ENCODE peak calls at places on chromosomes 5 and 9, in four cellular contexts. One of them, this sample, is unnamed.

GRCh38 chr9:97518909-97519307 is 17.4 kb downstream of the TMOD1 start:
- DNase-seq in kidney epithelial cell: peak; percentile 74
- DNase-seq in astrocyte of the spinal cord: peak; percentile 84
- DNase-seq in choroid plexus epithelial cell: no peak
- DNase-seq in this sample: peak; percentile 4

GRCh38 chr9:114335745-114336144 is 6.1 kb downstream of the ORM2 start:
- DNase-seq in kidney epithelial cell: no peak
- DNase-seq in astrocyte of the spinal cord: no peak
- DNase-seq in choroid plexus epithelial cell: no peak
- DNase-seq in this sample: no peak

GRCh38 chr9:24801344-24801743 is 255.6 kb upstream of the IZUMO3 start:
- DNase-seq in kidney epithelial cell: no peak
- DNase-seq in astrocyte of the spinal cord: no peak
- DNase-seq in choroid plexus epithelial cell: no peak
- DNase-seq in this sample: no peak

GRCh38 chr9:29211681-29212589 is 1638.7 kb upstream of the C9orf72 start:
- DNase-seq in kidney epithelial cell: no peak
- DNase-seq in astrocyte of the spinal cord: peak; percentile 7
- DNase-seq in choroid plexus epithelial cell: peak; percentile 35
- DNase-seq in this sample: no peak

GRCh38 chr9:91177661-91178280 is 183.9 kb downstream of the AUH start:
- DNase-seq in kidney epithelial cell: no peak
- DNase-seq in astrocyte of the spinal cord: peak; percentile 76
- DNase-seq in choroid plexus epithelial cell: no peak
- DNase-seq in this sample: peak; percentile 79

GRCh38 chr5:172411423-172412111 is 42.8 kb downstream of the SH3PXD2B start:
- DNase-seq in kidney epithelial cell: no peak
- DNase-seq in astrocyte of the spinal cord: peak; percentile 35
- DNase-seq in choroid plexus epithelial cell: no peak
- DNase-seq in this sample: no peak

GRCh38 chr9:97747201-97747965 is 50.2 kb upstream of the XPA start:
- DNase-seq in kidney epithelial cell: no peak
- DNase-seq in astrocyte of the spinal cord: no peak
- DNase-seq in choroid plexus epithelial cell: no peak
- DNase-seq in this sample: no peak

GRCh38 chr5:113112435-113112834 is 135.8 kb downstream of the DCP2 start:
- DNase-seq in kidney epithelial cell: no peak
- DNase-seq in astrocyte of the spinal cord: peak; percentile 70
- DNase-seq in choroid plexus epithelial cell: peak; percentile 46
- DNase-seq in this sample: peak; percentile 39

GRCh38 chr5:127909078-127909477 is 174.5 kb upstream of the SLC12A2 start:
- DNase-seq in kidney epithelial cell: no peak
- DNase-seq in astrocyte of the spinal cord: peak; percentile 50
- DNase-seq in choroid plexus epithelial cell: peak; percentile 83
- DNase-seq in this sample: peak; percentile 15
- TF ChIP-seq CTCF in kidney epithelial cell: peak; percentile 65
- TF ChIP-seq CTCF in astrocyte of the spinal cord: peak; percentile 75
- TF ChIP-seq CTCF in choroid plexus epithelial cell: peak; percentile 87
- TF ChIP-seq CTCF in this sample: peak; percentile 65

GRCh38 chr5:140595538-140595937 is 30.9 kb downstream of the SLC35A4 start:
- DNase-seq in kidney epithelial cell: no peak
- DNase-seq in astrocyte of the spinal cord: no peak
- DNase-seq in choroid plexus epithelial cell: no peak
- DNase-seq in this sample: no peak
- H3K4me3 ChIP-seq in kidney epithelial cell: no peak overlapping the region
- H3K4me3 ChIP-seq in astrocyte of the spinal cord: no peak overlapping the region
- H3K4me3 ChIP-seq in choroid plexus epithelial cell: no peak overlapping the region
- H3K4me3 ChIP-seq in this sample: no peak overlapping the region

GRCh38 chr5:127312131-127312530 is 21.5 kb downstream of the MEGF10 start:
- DNase-seq in kidney epithelial cell: no peak
- DNase-seq in astrocyte of the spinal cord: no peak
- DNase-seq in choroid plexus epithelial cell: no peak
- DNase-seq in this sample: no peak

GRCh38 chr5:127313379-127313778 is 22.8 kb downstream of the MEGF10 start:
- DNase-seq in kidney epithelial cell: no peak
- DNase-seq in astrocyte of the spinal cord: no peak
- DNase-seq in choroid plexus epithelial cell: no peak
- DNase-seq in this sample: no peak

GRCh38 chr5:127316013-127316412 is 25.4 kb downstream of the MEGF10 start:
- DNase-seq in kidney epithelial cell: no peak
- DNase-seq in astrocyte of the spinal cord: no peak
- DNase-seq in choroid plexus epithelial cell: no peak
- DNase-seq in this sample: no peak

GRCh38 chr5:127311349-127311748 is 20.8 kb downstream of the MEGF10 start:
- DNase-seq in kidney epithelial cell: no peak
- DNase-seq in astrocyte of the spinal cord: peak; percentile 28
- DNase-seq in choroid plexus epithelial cell: peak; percentile 43
- DNase-seq in this sample: no peak

DNA sequence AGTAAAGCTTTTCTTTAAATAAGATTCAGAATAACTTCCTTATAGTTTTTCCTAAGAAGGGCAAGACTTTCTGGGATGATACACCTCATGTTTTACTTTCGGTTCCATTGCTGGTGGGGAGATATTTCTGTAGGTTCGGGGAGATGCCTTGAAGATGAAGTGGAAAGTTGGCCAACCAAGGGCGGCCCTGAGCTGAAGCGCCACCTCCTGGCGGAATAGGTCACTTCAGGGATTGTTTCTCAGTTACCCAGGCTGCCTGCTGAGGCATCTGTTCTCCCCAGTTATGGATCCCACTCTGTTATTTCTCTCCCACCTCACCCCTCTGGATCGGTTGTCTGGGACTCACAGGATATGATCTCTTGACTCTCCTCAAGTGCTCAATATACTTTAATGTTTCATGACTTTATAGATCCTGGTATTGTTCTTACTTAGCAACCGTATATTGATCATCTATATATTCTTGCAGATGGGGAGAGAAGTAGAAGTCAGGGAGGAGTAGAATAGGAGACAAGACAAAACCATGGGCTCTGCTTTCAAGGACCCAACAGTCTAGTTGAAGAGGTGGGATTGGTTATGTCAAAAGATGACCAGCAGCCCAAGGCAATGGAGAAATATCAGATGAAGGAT is 23.4 kb downstream of the MEGF10 start:
- DNase-seq in kidney epithelial cell: no peak
- DNase-seq in astrocyte of the spinal cord: peak; percentile 36
- DNase-seq in choroid plexus epithelial cell: peak; percentile 70
- DNase-seq in this sample: no peak
- TF ChIP-seq CTCF in kidney epithelial cell: peak; percentile 83
- TF ChIP-seq CTCF in astrocyte of the spinal cord: peak; percentile 69
- TF ChIP-seq CTCF in choroid plexus epithelial cell: peak; percentile 89
- TF ChIP-seq CTCF in this sample: peak; percentile 66

DNA sequence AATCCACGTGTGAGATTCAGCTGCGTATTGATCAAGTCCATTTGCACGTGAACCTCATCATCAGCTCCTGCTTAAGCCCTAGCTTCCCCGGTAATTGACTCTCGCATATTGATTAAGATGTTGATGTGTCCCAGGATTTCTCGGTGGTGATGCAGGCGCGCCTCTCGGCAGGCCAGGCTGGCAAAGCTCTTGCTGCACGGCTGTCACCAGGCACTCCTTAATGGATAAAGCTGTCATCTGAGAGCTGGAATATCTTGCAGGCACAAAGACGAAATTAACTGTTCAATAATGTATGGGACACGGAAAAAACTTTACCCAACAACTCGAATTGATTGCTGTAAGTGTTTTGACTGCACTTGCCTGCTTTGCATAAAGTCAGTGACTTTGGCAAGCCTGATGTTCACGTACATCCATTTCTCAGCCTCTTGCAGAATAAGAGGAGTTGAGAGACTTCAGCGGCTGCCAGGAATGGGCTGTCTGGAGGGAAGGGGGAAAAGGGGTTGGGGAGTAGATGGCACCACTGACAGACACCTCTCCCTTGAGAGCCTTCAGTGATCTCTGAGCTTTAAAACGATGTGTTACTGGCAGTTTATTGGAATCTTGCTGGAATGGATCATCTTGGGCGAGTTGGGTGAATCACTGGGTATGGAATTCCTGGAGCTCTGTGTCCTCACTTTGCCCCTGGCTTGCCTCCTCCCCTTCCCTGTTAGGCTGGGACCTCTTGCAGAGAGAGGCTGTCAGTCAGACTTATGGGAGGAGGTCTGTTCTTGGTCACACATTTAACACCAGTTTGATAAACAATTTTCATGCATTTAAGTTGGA is 650.3 kb downstream of the CCDC171 start:
- DNase-seq in kidney epithelial cell: peak; percentile 87
- DNase-seq in astrocyte of the spinal cord: peak; percentile 92
- DNase-seq in choroid plexus epithelial cell: peak; percentile 91
- DNase-seq in this sample: peak; percentile 80
- H3K4me3 ChIP-seq in kidney epithelial cell: no peak overlapping the region
- H3K4me3 ChIP-seq in astrocyte of the spinal cord: no peak overlapping the region
- H3K4me3 ChIP-seq in choroid plexus epithelial cell: no peak overlapping the region
- H3K4me3 ChIP-seq in this sample: no peak overlapping the region

GRCh38 chr5:137696481-137696880 is 39.4 kb downstream of the KLHL3 start:
- DNase-seq in kidney epithelial cell: no peak
- DNase-seq in astrocyte of the spinal cord: peak; percentile 37
- DNase-seq in choroid plexus epithelial cell: peak; percentile 13
- DNase-seq in this sample: no peak

GRCh38 chr5:137699291-137700281 is 36.3 kb downstream of the KLHL3 start:
- DNase-seq in kidney epithelial cell: no peak
- DNase-seq in astrocyte of the spinal cord: no peak
- DNase-seq in choroid plexus epithelial cell: peak; percentile 70
- DNase-seq in this sample: no peak

GRCh38 chr5:137693951-137694721 is 41.8 kb downstream of the KLHL3 start:
- DNase-seq in kidney epithelial cell: no peak
- DNase-seq in astrocyte of the spinal cord: no peak
- DNase-seq in choroid plexus epithelial cell: no peak
- DNase-seq in this sample: no peak

GRCh38 chr5:137693307-137693950 is 42.5 kb downstream of the KLHL3 start:
- DNase-seq in kidney epithelial cell: no peak
- DNase-seq in astrocyte of the spinal cord: no peak
- DNase-seq in choroid plexus epithelial cell: no peak
- DNase-seq in this sample: no peak

GRCh38 chr5:137695651-137696428 is 40.0 kb downstream of the KLHL3 start:
- DNase-seq in kidney epithelial cell: no peak
- DNase-seq in astrocyte of the spinal cord: no peak
- DNase-seq in choroid plexus epithelial cell: no peak
- DNase-seq in this sample: no peak
- TF ChIP-seq CTCF in kidney epithelial cell: no peak
- TF ChIP-seq CTCF in astrocyte of the spinal cord: no peak
- TF ChIP-seq CTCF in choroid plexus epithelial cell: peak; percentile 8
- TF ChIP-seq CTCF in this sample: no peak

GRCh38 chr5:1076406-1076805 is 35.5 kb downstream of the SLC12A7 start:
- DNase-seq in kidney epithelial cell: no peak
- DNase-seq in astrocyte of the spinal cord: no peak
- DNase-seq in choroid plexus epithelial cell: no peak
- DNase-seq in this sample: no peak

GRCh38 chr5:1075555-1075881 is 36.3 kb downstream of the SLC12A7 start:
- DNase-seq in kidney epithelial cell: no peak
- DNase-seq in astrocyte of the spinal cord: no peak
- DNase-seq in choroid plexus epithelial cell: no peak
- DNase-seq in this sample: no peak

GRCh38 chr5:1075931-1076330 is 35.9 kb downstream of the SLC12A7 start:
- DNase-seq in kidney epithelial cell: no peak
- DNase-seq in astrocyte of the spinal cord: no peak
- DNase-seq in choroid plexus epithelial cell: no peak
- DNase-seq in this sample: no peak

GRCh38 chr5:1074226-1074625 is 37.6 kb downstream of the SLC12A7 start:
- DNase-seq in kidney epithelial cell: no peak
- DNase-seq in astrocyte of the spinal cord: no peak
- DNase-seq in choroid plexus epithelial cell: no peak
- DNase-seq in this sample: no peak

GRCh38 chr5:1074816-1075554 is 36.9 kb downstream of the SLC12A7 start:
- DNase-seq in kidney epithelial cell: no peak
- DNase-seq in astrocyte of the spinal cord: no peak
- DNase-seq in choroid plexus epithelial cell: no peak
- DNase-seq in this sample: no peak
- H3K4me3 ChIP-seq in kidney epithelial cell: no peak overlapping the region
- H3K4me3 ChIP-seq in astrocyte of the spinal cord: no peak overlapping the region
- H3K4me3 ChIP-seq in choroid plexus epithelial cell: no peak overlapping the region
- H3K4me3 ChIP-seq in this sample: no peak overlapping the region

DNA sequence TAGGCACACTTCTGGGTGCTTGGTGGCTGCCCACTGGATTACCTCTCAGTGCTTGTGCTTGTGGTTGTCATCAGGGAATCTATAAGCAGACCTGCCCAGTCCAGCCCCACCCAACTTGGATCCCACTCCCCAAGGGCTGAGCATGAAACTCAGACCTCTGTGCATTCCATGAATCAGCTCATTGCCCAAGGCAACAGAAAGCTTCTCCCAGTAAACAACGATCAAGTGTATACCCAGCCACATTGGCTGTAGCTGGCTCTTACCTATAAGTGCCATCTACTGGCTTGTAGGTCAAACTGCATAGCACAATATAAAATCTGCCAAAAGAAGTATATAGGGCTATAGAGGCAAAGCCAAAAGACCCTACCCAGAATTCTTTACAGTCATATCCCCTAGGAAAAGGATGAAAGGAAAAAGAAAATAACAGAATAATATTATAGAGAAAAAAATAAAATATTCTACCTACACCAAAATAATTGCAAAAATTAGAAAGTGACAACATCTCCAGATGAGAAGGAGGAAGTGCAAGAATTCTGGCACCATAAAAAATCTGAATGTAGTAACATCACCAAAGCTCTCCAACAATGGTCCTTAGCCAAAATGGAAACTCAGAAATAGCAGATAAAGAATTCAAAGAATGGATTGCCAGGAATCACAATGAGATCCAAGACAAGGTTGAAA is 321.0 kb upstream of the TRPC7 start:
- DNase-seq in kidney epithelial cell: peak; percentile 5
- DNase-seq in astrocyte of the spinal cord: no peak
- DNase-seq in choroid plexus epithelial cell: peak; percentile 80
- DNase-seq in this sample: no peak
- TF ChIP-seq CTCF in kidney epithelial cell: peak; percentile 59
- TF ChIP-seq CTCF in astrocyte of the spinal cord: peak; percentile 47
- TF ChIP-seq CTCF in choroid plexus epithelial cell: peak; percentile 68
- TF ChIP-seq CTCF in this sample: peak; percentile 51

GRCh38 chr5:177433658-177434217 is 7.3 kb downstream of the GRK6 start:
- DNase-seq in kidney epithelial cell: no peak
- DNase-seq in astrocyte of the spinal cord: no peak
- DNase-seq in choroid plexus epithelial cell: no peak
- DNase-seq in this sample: no peak
- H3K4me3 ChIP-seq in kidney epithelial cell: no peak overlapping the region
- H3K4me3 ChIP-seq in astrocyte of the spinal cord: no peak overlapping the region
- H3K4me3 ChIP-seq in choroid plexus epithelial cell: no peak overlapping the region
- H3K4me3 ChIP-seq in this sample: no peak overlapping the region

DNA sequence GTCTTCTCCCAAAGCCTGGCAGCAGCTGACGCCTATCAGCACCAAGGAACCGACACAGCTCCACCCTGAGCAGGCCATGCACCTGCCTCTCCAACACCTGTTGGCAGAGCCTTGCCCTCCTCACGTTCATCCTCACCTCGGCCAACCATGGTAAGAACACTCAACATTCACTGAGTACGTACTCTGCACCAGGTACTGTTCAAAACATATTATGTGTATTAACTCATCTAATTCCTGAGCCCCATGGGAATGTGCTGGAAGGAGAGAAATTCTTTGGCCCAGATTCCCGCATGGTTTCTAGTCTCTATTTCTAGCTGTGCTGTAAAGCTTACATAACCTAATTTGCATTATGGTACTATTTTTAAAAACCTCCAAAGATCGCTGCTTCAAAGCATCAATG is 86.1 kb downstream of the GPR21 start:
- DNase-seq in kidney epithelial cell: no peak
- DNase-seq in astrocyte of the spinal cord: peak; percentile 27
- DNase-seq in choroid plexus epithelial cell: peak; percentile 32
- DNase-seq in this sample: peak; percentile 35
- TF ChIP-seq CTCF in kidney epithelial cell: no peak
- TF ChIP-seq CTCF in astrocyte of the spinal cord: no peak
- TF ChIP-seq CTCF in choroid plexus epithelial cell: no peak
- TF ChIP-seq CTCF in this sample: no peak

GRCh38 chr9:121302786-121303185 is 34.8 kb downstream of the GSN start:
- DNase-seq in kidney epithelial cell: no peak
- DNase-seq in astrocyte of the spinal cord: no peak
- DNase-seq in choroid plexus epithelial cell: no peak
- DNase-seq in this sample: no peak
- H3K4me3 ChIP-seq in kidney epithelial cell: no peak overlapping the region
- H3K4me3 ChIP-seq in astrocyte of the spinal cord: no peak overlapping the region
- H3K4me3 ChIP-seq in choroid plexus epithelial cell: no peak overlapping the region
- H3K4me3 ChIP-seq in this sample: no peak overlapping the region

This sample was measured in astrocyte of the cerebellum.